ENCODE peak calls at places on chromosomes 6 and 20, in ten cellular contexts. One of them, this sample, is unnamed.

GRCh38 chr6:157198425-157199279 is 124.7 kb downstream of the TMEM242 start:
- DNase-seq in HuH-7: no peak
- DNase-seq in GM12865: no peak
- DNase-seq in A673: peak; percentile 32
- DNase-seq in nucleus accumbens: no peak
- DNase-seq in ELF-1: no peak
- DNase-seq in stimulated activated CD8-positive, alpha-beta memory T cell treated with anti-CD3 and anti-CD28 coated beads, Interleukin-4, amount 100 ng/mL, for 24 hours: no peak
- DNase-seq in iPS-NIHi11: peak; percentile 63
- DNase-seq in kidney glomerular epithelial cell: no peak
- DNase-seq in HFFc6: no peak
- DNase-seq in this sample: no peak

GRCh38 chr20:57717797-57718196 is 8.0 kb upstream of the PMEPA1 start:
- DNase-seq in kidney glomerular epithelial cell: peak; percentile 49
- DNase-seq in GM12865: no peak
- DNase-seq in ELF-1: no peak
- DNase-seq in A673: no peak
- DNase-seq in iPS-NIHi11: no peak
- DNase-seq in nucleus accumbens: no peak
- DNase-seq in HuH-7: no peak
- DNase-seq in stimulated activated CD8-positive, alpha-beta memory T cell treated with anti-CD3 and anti-CD28 coated beads, Interleukin-4, amount 100 ng/mL, for 24 hours: no peak
- DNase-seq in HFFc6: peak; percentile 58
- DNase-seq in this sample: no peak

GRCh38 chr6:167493961-167494697 is 169.2 kb downstream of the TTLL2 start:
- DNase-seq in GM12865: no peak
- DNase-seq in stimulated activated CD8-positive, alpha-beta memory T cell treated with anti-CD3 and anti-CD28 coated beads, Interleukin-4, amount 100 ng/mL, for 24 hours: no peak
- DNase-seq in HFFc6: no peak
- DNase-seq in ELF-1: no peak
- DNase-seq in kidney glomerular epithelial cell: no peak
- DNase-seq in HuH-7: no peak
- DNase-seq in nucleus accumbens: no peak
- DNase-seq in iPS-NIHi11: no peak
- DNase-seq in A673: no peak
- DNase-seq in this sample: no peak

GRCh38 chr20:4949833-4950178 is 51.5 kb downstream of the SLC23A2 start:
- DNase-seq in ELF-1: peak; percentile 10
- DNase-seq in HuH-7: peak; percentile 66
- DNase-seq in nucleus accumbens: no peak
- DNase-seq in HFFc6: no peak
- DNase-seq in A673: peak; percentile 43
- DNase-seq in stimulated activated CD8-positive, alpha-beta memory T cell treated with anti-CD3 and anti-CD28 coated beads, Interleukin-4, amount 100 ng/mL, for 24 hours: no peak
- DNase-seq in iPS-NIHi11: peak; percentile 31
- DNase-seq in kidney glomerular epithelial cell: peak; percentile 17
- DNase-seq in GM12865: peak; percentile 71
- DNase-seq in this sample: no peak

GRCh38 chr6:126107475-126108121 is 121.3 kb downstream of the TRMT11 start:
- DNase-seq in iPS-NIHi11: peak; percentile 46
- DNase-seq in HuH-7: no peak
- DNase-seq in GM12865: no peak
- DNase-seq in kidney glomerular epithelial cell: no peak
- DNase-seq in HFFc6: no peak
- DNase-seq in ELF-1: peak; percentile 28
- DNase-seq in nucleus accumbens: no peak
- DNase-seq in A673: peak; percentile 86
- DNase-seq in stimulated activated CD8-positive, alpha-beta memory T cell treated with anti-CD3 and anti-CD28 coated beads, Interleukin-4, amount 100 ng/mL, for 24 hours: no peak
- DNase-seq in this sample: no peak

GRCh38 chr6:42498473-42499128 is 46.9 kb upstream of the TRERF1 start:
- DNase-seq in iPS-NIHi11: no peak
- DNase-seq in nucleus accumbens: no peak
- DNase-seq in HuH-7: peak; percentile 11
- DNase-seq in HFFc6: no peak
- DNase-seq in GM12865: no peak
- DNase-seq in A673: peak; percentile 19
- DNase-seq in kidney glomerular epithelial cell: no peak
- DNase-seq in ELF-1: peak; percentile 39
- DNase-seq in stimulated activated CD8-positive, alpha-beta memory T cell treated with anti-CD3 and anti-CD28 coated beads, Interleukin-4, amount 100 ng/mL, for 24 hours: no peak
- DNase-seq in this sample: peak; percentile 24

GRCh38 chr20:11103866-11104265 is 430.1 kb upstream of the JAG1 start:
- DNase-seq in A673: no peak
- DNase-seq in HFFc6: no peak
- DNase-seq in iPS-NIHi11: no peak
- DNase-seq in HuH-7: no peak
- DNase-seq in GM12865: no peak
- DNase-seq in ELF-1: no peak
- DNase-seq in nucleus accumbens: no peak
- DNase-seq in stimulated activated CD8-positive, alpha-beta memory T cell treated with anti-CD3 and anti-CD28 coated beads, Interleukin-4, amount 100 ng/mL, for 24 hours: no peak
- DNase-seq in kidney glomerular epithelial cell: no peak
- DNase-seq in this sample: no peak

GRCh38 chr6:170111816-170112582 is 178.9 kb downstream of the DLL1 start:
- DNase-seq in nucleus accumbens: no peak
- DNase-seq in A673: no peak
- DNase-seq in ELF-1: peak; percentile 45
- DNase-seq in stimulated activated CD8-positive, alpha-beta memory T cell treated with anti-CD3 and anti-CD28 coated beads, Interleukin-4, amount 100 ng/mL, for 24 hours: no peak
- DNase-seq in kidney glomerular epithelial cell: no peak
- DNase-seq in HuH-7: no peak
- DNase-seq in HFFc6: no peak
- DNase-seq in GM12865: no peak
- DNase-seq in iPS-NIHi11: no peak
- DNase-seq in this sample: no peak

GRCh38 chr6:107435798-107436197 is 23.6 kb downstream of the PDSS2 start:
- DNase-seq in nucleus accumbens: no peak
- DNase-seq in stimulated activated CD8-positive, alpha-beta memory T cell treated with anti-CD3 and anti-CD28 coated beads, Interleukin-4, amount 100 ng/mL, for 24 hours: no peak
- DNase-seq in kidney glomerular epithelial cell: no peak
- DNase-seq in iPS-NIHi11: no peak
- DNase-seq in GM12865: no peak
- DNase-seq in A673: no peak
- DNase-seq in HFFc6: no peak
- DNase-seq in HuH-7: no peak
- DNase-seq in ELF-1: no peak
- DNase-seq in this sample: no peak

GRCh38 chr6:130769812-130770211 is 57.4 kb upstream of the SMLR1 start:
- DNase-seq in HuH-7: no peak
- DNase-seq in GM12865: no peak
- DNase-seq in kidney glomerular epithelial cell: no peak
- DNase-seq in HFFc6: no peak
- DNase-seq in iPS-NIHi11: no peak
- DNase-seq in ELF-1: no peak
- DNase-seq in stimulated activated CD8-positive, alpha-beta memory T cell treated with anti-CD3 and anti-CD28 coated beads, Interleukin-4, amount 100 ng/mL, for 24 hours: no peak
- DNase-seq in nucleus accumbens: no peak
- DNase-seq in A673: no peak
- DNase-seq in this sample: no peak

GRCh38 chr6:90701146-90701781 is 114.4 kb upstream of the MAP3K7 start:
- DNase-seq in stimulated activated CD8-positive, alpha-beta memory T cell treated with anti-CD3 and anti-CD28 coated beads, Interleukin-4, amount 100 ng/mL, for 24 hours: no peak
- DNase-seq in ELF-1: peak; percentile 60
- DNase-seq in A673: peak; percentile 57
- DNase-seq in GM12865: peak; percentile 17
- DNase-seq in nucleus accumbens: no peak
- DNase-seq in HuH-7: peak; percentile 5
- DNase-seq in kidney glomerular epithelial cell: no peak
- DNase-seq in HFFc6: no peak
- DNase-seq in iPS-NIHi11: peak; percentile 61
- DNase-seq in this sample: peak; percentile 74

GRCh38 chr20:53202781-53203180 is 230.6 kb downstream of the TSHZ2 start:
- DNase-seq in kidney glomerular epithelial cell: no peak
- DNase-seq in HFFc6: no peak
- DNase-seq in nucleus accumbens: no peak
- DNase-seq in GM12865: no peak
- DNase-seq in iPS-NIHi11: no peak
- DNase-seq in HuH-7: no peak
- DNase-seq in A673: no peak
- DNase-seq in ELF-1: no peak
- DNase-seq in stimulated activated CD8-positive, alpha-beta memory T cell treated with anti-CD3 and anti-CD28 coated beads, Interleukin-4, amount 100 ng/mL, for 24 hours: no peak
- DNase-seq in this sample: no peak

GRCh38 chr20:444862-445426 is 17.4 kb downstream of the TBC1D20 start:
- DNase-seq in GM12865: no peak
- DNase-seq in stimulated activated CD8-positive, alpha-beta memory T cell treated with anti-CD3 and anti-CD28 coated beads, Interleukin-4, amount 100 ng/mL, for 24 hours: no peak
- DNase-seq in nucleus accumbens: no peak
- DNase-seq in HuH-7: no peak
- DNase-seq in kidney glomerular epithelial cell: no peak
- DNase-seq in HFFc6: peak; percentile 76
- DNase-seq in A673: no peak
- DNase-seq in iPS-NIHi11: no peak
- DNase-seq in ELF-1: peak; percentile 75
- DNase-seq in this sample: no peak

GRCh38 chr6:103280417-103280816 is 1579.3 kb downstream of the HACE1 start:
- DNase-seq in ELF-1: no peak
- DNase-seq in kidney glomerular epithelial cell: no peak
- DNase-seq in iPS-NIHi11: no peak
- DNase-seq in HuH-7: no peak
- DNase-seq in stimulated activated CD8-positive, alpha-beta memory T cell treated with anti-CD3 and anti-CD28 coated beads, Interleukin-4, amount 100 ng/mL, for 24 hours: no peak
- DNase-seq in HFFc6: no peak
- DNase-seq in nucleus accumbens: no peak
- DNase-seq in A673: no peak
- DNase-seq in GM12865: no peak
- DNase-seq in this sample: no peak

GRCh38 chr20:62702886-62703852 is 5.5 kb upstream of the NTSR1 start:
- DNase-seq in HuH-7: no peak
- DNase-seq in kidney glomerular epithelial cell: peak; percentile 16
- DNase-seq in iPS-NIHi11: no peak
- DNase-seq in stimulated activated CD8-positive, alpha-beta memory T cell treated with anti-CD3 and anti-CD28 coated beads, Interleukin-4, amount 100 ng/mL, for 24 hours: no peak
- DNase-seq in GM12865: no peak
- DNase-seq in ELF-1: no peak
- DNase-seq in HFFc6: peak; percentile 94
- DNase-seq in nucleus accumbens: no peak
- DNase-seq in A673: peak; percentile 78
- DNase-seq in this sample: no peak

GRCh38 chr20:23369424-23369823 is 7.4 kb downstream of the GZF1 start:
- DNase-seq in iPS-NIHi11: no peak
- DNase-seq in nucleus accumbens: no peak
- DNase-seq in kidney glomerular epithelial cell: no peak
- DNase-seq in A673: no peak
- DNase-seq in ELF-1: peak; percentile 6
- DNase-seq in HFFc6: no peak
- DNase-seq in stimulated activated CD8-positive, alpha-beta memory T cell treated with anti-CD3 and anti-CD28 coated beads, Interleukin-4, amount 100 ng/mL, for 24 hours: no peak
- DNase-seq in GM12865: no peak
- DNase-seq in HuH-7: no peak
- DNase-seq in this sample: no peak

GRCh38 chr20:21127201-21127981 is 1.5 kb downstream of the KIZ start:
- DNase-seq in GM12865: no peak
- DNase-seq in nucleus accumbens: no peak
- DNase-seq in A673: no peak
- DNase-seq in HFFc6: no peak
- DNase-seq in iPS-NIHi11: no peak
- DNase-seq in HuH-7: no peak
- DNase-seq in kidney glomerular epithelial cell: no peak
- DNase-seq in stimulated activated CD8-positive, alpha-beta memory T cell treated with anti-CD3 and anti-CD28 coated beads, Interleukin-4, amount 100 ng/mL, for 24 hours: no peak
- DNase-seq in ELF-1: no peak
- DNase-seq in this sample: no peak

GRCh38 chr6:15956205-15957106 is 172.4 kb upstream of the MYLIP start:
- DNase-seq in HFFc6: no peak
- DNase-seq in ELF-1: no peak
- DNase-seq in A673: no peak
- DNase-seq in kidney glomerular epithelial cell: peak; percentile 5
- DNase-seq in iPS-NIHi11: no peak
- DNase-seq in nucleus accumbens: no peak
- DNase-seq in GM12865: no peak
- DNase-seq in HuH-7: no peak
- DNase-seq in stimulated activated CD8-positive, alpha-beta memory T cell treated with anti-CD3 and anti-CD28 coated beads, Interleukin-4, amount 100 ng/mL, for 24 hours: no peak
- DNase-seq in this sample: no peak

GRCh38 chr6:22053385-22053997 is 243.3 kb downstream of the PRL start:
- DNase-seq in ELF-1: no peak
- DNase-seq in stimulated activated CD8-positive, alpha-beta memory T cell treated with anti-CD3 and anti-CD28 coated beads, Interleukin-4, amount 100 ng/mL, for 24 hours: no peak
- DNase-seq in kidney glomerular epithelial cell: no peak
- DNase-seq in nucleus accumbens: no peak
- DNase-seq in A673: no peak
- DNase-seq in GM12865: no peak
- DNase-seq in HFFc6: no peak
- DNase-seq in HuH-7: no peak
- DNase-seq in iPS-NIHi11: no peak
- DNase-seq in this sample: no peak

GRCh38 chr20:47753571-47754120 is 31.6 kb downstream of the SULF2 start:
- DNase-seq in HFFc6: no peak
- DNase-seq in GM12865: no peak
- DNase-seq in nucleus accumbens: no peak
- DNase-seq in kidney glomerular epithelial cell: no peak
- DNase-seq in HuH-7: no peak
- DNase-seq in ELF-1: no peak
- DNase-seq in stimulated activated CD8-positive, alpha-beta memory T cell treated with anti-CD3 and anti-CD28 coated beads, Interleukin-4, amount 100 ng/mL, for 24 hours: no peak
- DNase-seq in A673: peak; percentile 37
- DNase-seq in iPS-NIHi11: no peak
- DNase-seq in this sample: no peak

GRCh38 chr6:45422541-45423110 is 44.9 kb upstream of the SUPT3H start:
- DNase-seq in HFFc6: peak; percentile 55
- DNase-seq in HuH-7: no peak
- DNase-seq in ELF-1: peak; percentile 59
- DNase-seq in A673: peak; percentile 65
- DNase-seq in kidney glomerular epithelial cell: no peak
- DNase-seq in nucleus accumbens: no peak
- DNase-seq in stimulated activated CD8-positive, alpha-beta memory T cell treated with anti-CD3 and anti-CD28 coated beads, Interleukin-4, amount 100 ng/mL, for 24 hours: peak; percentile 38
- DNase-seq in iPS-NIHi11: peak; percentile 34
- DNase-seq in GM12865: peak; percentile 52
- DNase-seq in this sample: peak; percentile 53

GRCh38 chr6:122289721-122290501 is 109.5 kb upstream of the HSF2 start:
- DNase-seq in iPS-NIHi11: peak; percentile 28
- DNase-seq in HuH-7: no peak
- DNase-seq in ELF-1: peak; percentile 5
- DNase-seq in GM12865: no peak
- DNase-seq in A673: peak; percentile 51
- DNase-seq in HFFc6: peak; percentile 4
- DNase-seq in nucleus accumbens: no peak
- DNase-seq in stimulated activated CD8-positive, alpha-beta memory T cell treated with anti-CD3 and anti-CD28 coated beads, Interleukin-4, amount 100 ng/mL, for 24 hours: no peak
- DNase-seq in kidney glomerular epithelial cell: peak; percentile 43
- DNase-seq in this sample: peak; percentile 15

GRCh38 chr6:36679043-36679821 is 718 bp downstream of the CDKN1A start:
- DNase-seq in HuH-7: no peak
- DNase-seq in A673: peak; percentile 43
- DNase-seq in ELF-1: peak; percentile 66
- DNase-seq in nucleus accumbens: no peak
- DNase-seq in GM12865: peak; percentile 40
- DNase-seq in kidney glomerular epithelial cell: no peak
- DNase-seq in iPS-NIHi11: no peak
- DNase-seq in HFFc6: peak; percentile 49
- DNase-seq in stimulated activated CD8-positive, alpha-beta memory T cell treated with anti-CD3 and anti-CD28 coated beads, Interleukin-4, amount 100 ng/mL, for 24 hours: no peak
- DNase-seq in this sample: peak; percentile 44

GRCh38 chr6:76694779-76695178 is 622.3 kb upstream of the IMPG1 start:
- DNase-seq in ELF-1: peak; percentile 44
- DNase-seq in HFFc6: no peak
- DNase-seq in nucleus accumbens: no peak
- DNase-seq in A673: no peak
- DNase-seq in GM12865: no peak
- DNase-seq in iPS-NIHi11: no peak
- DNase-seq in kidney glomerular epithelial cell: no peak
- DNase-seq in stimulated activated CD8-positive, alpha-beta memory T cell treated with anti-CD3 and anti-CD28 coated beads, Interleukin-4, amount 100 ng/mL, for 24 hours: no peak
- DNase-seq in HuH-7: no peak
- DNase-seq in this sample: no peak

GRCh38 chr6:85537055-85537494 is 56.6 kb downstream of the SNX14 start:
- DNase-seq in nucleus accumbens: no peak
- DNase-seq in iPS-NIHi11: no peak
- DNase-seq in kidney glomerular epithelial cell: peak; percentile 11
- DNase-seq in HFFc6: peak; percentile 8
- DNase-seq in A673: peak; percentile 28
- DNase-seq in HuH-7: no peak
- DNase-seq in ELF-1: no peak
- DNase-seq in GM12865: no peak
- DNase-seq in stimulated activated CD8-positive, alpha-beta memory T cell treated with anti-CD3 and anti-CD28 coated beads, Interleukin-4, amount 100 ng/mL, for 24 hours: no peak
- DNase-seq in this sample: no peak

GRCh38 chr20:56380375-56380774 is 11.6 kb downstream of the AURKA start:
- DNase-seq in iPS-NIHi11: no peak
- DNase-seq in A673: no peak
- DNase-seq in nucleus accumbens: no peak
- DNase-seq in stimulated activated CD8-positive, alpha-beta memory T cell treated with anti-CD3 and anti-CD28 coated beads, Interleukin-4, amount 100 ng/mL, for 24 hours: no peak
- DNase-seq in HFFc6: peak; percentile 74
- DNase-seq in ELF-1: no peak
- DNase-seq in GM12865: no peak
- DNase-seq in HuH-7: no peak
- DNase-seq in kidney glomerular epithelial cell: no peak
- DNase-seq in this sample: no peak

GRCh38 chr6:91288741-91289140 is 701.9 kb upstream of the MAP3K7 start:
- DNase-seq in ELF-1: no peak
- DNase-seq in A673: peak; percentile 61
- DNase-seq in HuH-7: no peak
- DNase-seq in HFFc6: no peak
- DNase-seq in nucleus accumbens: no peak
- DNase-seq in iPS-NIHi11: no peak
- DNase-seq in GM12865: no peak
- DNase-seq in stimulated activated CD8-positive, alpha-beta memory T cell treated with anti-CD3 and anti-CD28 coated beads, Interleukin-4, amount 100 ng/mL, for 24 hours: no peak
- DNase-seq in kidney glomerular epithelial cell: no peak
- DNase-seq in this sample: no peak

GRCh38 chr6:36616888-36617521 is 22.8 kb downstream of the SRSF3 start:
- DNase-seq in iPS-NIHi11: no peak
- DNase-seq in HFFc6: peak; percentile 43
- DNase-seq in ELF-1: no peak
- DNase-seq in A673: no peak
- DNase-seq in kidney glomerular epithelial cell: no peak
- DNase-seq in stimulated activated CD8-positive, alpha-beta memory T cell treated with anti-CD3 and anti-CD28 coated beads, Interleukin-4, amount 100 ng/mL, for 24 hours: no peak
- DNase-seq in nucleus accumbens: no peak
- DNase-seq in HuH-7: no peak
- DNase-seq in GM12865: peak; percentile 40
- DNase-seq in this sample: peak; percentile 5